ENCODE peak calls at places on chromosome 1, in four cellular contexts. V is K562, T is A549, L is HepG2. K is an unnamed sample.

GRCh38 chr1:247407180-247407616 is 8.8 kb upstream of the NLRP3 start:
- DNase-seq in V (no peak), T (no peak), L (no peak), K (no peak)

GRCh38 chr1:204453141-204453772 is 41.3 kb downstream of the PIK3C2B start:
- DNase-seq in V (no peak), T (no peak), L (no peak), K (no peak)

GRCh38 chr1:147769107-147769506 is 8.7 kb upstream of the GJA5 start:
- DNase-seq in V (no peak), T (no peak), L (no peak), K (no peak)

GRCh38 chr1:230105754-230106625 is 39.0 kb downstream of the GALNT2 start:
- DNase-seq in V (no peak), T (peak; percentile 89), L (peak; percentile 89), K (no peak)

GRCh38 chr1:21436488-21437340 is 3.2 kb upstream of the NBPF3 start:
- DNase-seq in V (peak; percentile 29), T (no peak), L (no peak), K (peak; percentile 72)

GRCh38 chr1:33097137-33097611 is 16.2 kb downstream of the AZIN2 start:
- DNase-seq in V (peak; percentile 58), T (no peak), L (no peak), K (no peak)

GRCh38 chr1:159469921-159470595 is 30.5 kb downstream of the OR10J1 start:
- DNase-seq in V (no peak), T (no peak), L (no peak), K (peak; percentile 10)

GRCh38 chr1:169931795-169932195 is 38.1 kb upstream of the SCYL3 start:
- DNase-seq in V (no peak), T (no peak), L (no peak), K (no peak)

GRCh38 chr1:3695326-3696217 is 43.3 kb downstream of the TP73 start:
- DNase-seq in V (peak; percentile 85), T (peak; percentile 76), L (peak; percentile 10), K (peak; percentile 86)

GRCh38 chr1:99207216-99207615 is 57.1 kb upstream of the PLPPR4 start:
- DNase-seq in V (no peak), T (no peak), L (no peak), K (no peak)

GRCh38 chr1:121516279-121516967 is 331.6 kb downstream of the SRGAP2C start:
- DNase-seq in V (no peak), T (no peak), L (no peak), K (no peak)

GRCh38 chr1:218156602-218157001 is 128.5 kb upstream of the RRP15 start:
- DNase-seq in V (no peak), T (no peak), L (no peak), K (peak; percentile 82)

DNA sequence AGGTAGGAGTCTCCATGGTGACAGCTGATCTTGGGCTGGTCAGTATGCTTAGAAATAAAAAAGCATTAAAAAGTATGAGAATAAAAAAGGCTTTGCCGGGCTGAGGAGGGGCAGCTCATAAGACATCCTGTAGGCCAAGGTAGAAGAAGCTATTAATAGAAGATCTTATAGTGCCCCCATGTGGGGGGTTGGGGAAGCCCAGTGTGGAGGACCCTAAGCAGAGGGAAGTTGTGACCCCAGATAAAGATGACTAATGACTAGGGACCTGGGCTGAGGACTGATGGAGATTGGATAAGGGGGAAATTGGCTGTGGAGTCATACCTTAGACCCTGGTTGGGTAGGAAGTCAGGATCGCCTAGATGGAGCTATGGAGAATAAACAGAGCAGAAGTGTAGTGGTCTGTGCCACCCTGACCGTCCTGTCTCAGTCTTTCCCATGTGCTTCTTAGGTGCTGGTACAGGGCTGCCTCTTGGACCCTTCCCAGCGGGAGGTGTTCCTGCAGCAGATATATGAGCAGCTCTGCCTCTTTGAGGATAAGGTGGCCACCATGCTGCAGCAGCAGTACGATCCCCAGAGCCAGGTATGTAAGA is 25.0 kb downstream of the SZT2 start:
- DNase-seq in V (peak; percentile 92), T (peak; percentile 32), L (peak; percentile 62), K (peak; percentile 81)
- TF ChIP-seq HMGXB4 in V (no peak), T (no peak), L (no peak), K (no peak)

GRCh38 chr1:109863699-109864062 is 47.0 kb upstream of the CSF1 start:
- DNase-seq in V (no peak), T (no peak), L (no peak), K (no peak)
- TF ChIP-seq HMGXB4 in V (no peak), T (no peak), L (no peak), K (no peak)

GRCh38 chr1:236997361-236997760 is 6.9 kb downstream of the MT1HL1 start:
- DNase-seq in V (no peak), T (no peak), L (no peak), K (no peak)
- TF ChIP-seq HMGXB4 in V (no peak), T (no peak), L (no peak), K (no peak)

DNA sequence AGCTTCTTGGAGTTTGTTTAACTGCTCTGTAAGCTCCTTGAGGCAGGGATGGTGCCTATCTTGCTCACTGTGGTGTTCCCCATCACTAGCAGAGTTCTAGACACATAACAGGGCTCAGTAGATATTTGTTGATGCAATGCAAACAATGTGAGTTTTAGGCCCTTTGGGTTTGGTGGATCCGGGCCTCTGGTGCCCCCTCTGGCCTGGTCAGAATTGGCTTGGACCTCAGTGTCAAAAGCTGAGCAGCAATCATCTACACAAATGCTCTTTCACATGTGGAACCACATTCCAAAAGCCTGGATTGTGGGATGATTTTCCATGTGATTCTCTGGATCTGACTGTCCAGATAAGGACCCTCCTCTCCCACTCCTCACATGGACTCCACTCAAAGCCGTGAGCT is 53.4 kb upstream of the BCAR3 start:
- DNase-seq in V (peak; percentile 25), T (no peak), L (peak; percentile 41), K (no peak)
- TF ChIP-seq HMGXB4 in V (no peak), T (no peak), L (no peak), K (no peak)

GRCh38 chr1:67685558-67686271 is 714 bp downstream of the GADD45A start:
- DNase-seq in V (peak; percentile 65), T (no peak), L (no peak), K (peak; percentile 58)
- TF ChIP-seq HMGXB4 in V (no peak), T (no peak), L (peak; percentile 17), K (peak; percentile 43)

GRCh38 chr1:9374748-9375345 is 82.2 kb downstream of the SPSB1 start:
- DNase-seq in V (no peak), T (no peak), L (no peak), K (no peak)
- TF ChIP-seq HMGXB4 in V (no peak), T (no peak), L (no peak), K (no peak)

DNA sequence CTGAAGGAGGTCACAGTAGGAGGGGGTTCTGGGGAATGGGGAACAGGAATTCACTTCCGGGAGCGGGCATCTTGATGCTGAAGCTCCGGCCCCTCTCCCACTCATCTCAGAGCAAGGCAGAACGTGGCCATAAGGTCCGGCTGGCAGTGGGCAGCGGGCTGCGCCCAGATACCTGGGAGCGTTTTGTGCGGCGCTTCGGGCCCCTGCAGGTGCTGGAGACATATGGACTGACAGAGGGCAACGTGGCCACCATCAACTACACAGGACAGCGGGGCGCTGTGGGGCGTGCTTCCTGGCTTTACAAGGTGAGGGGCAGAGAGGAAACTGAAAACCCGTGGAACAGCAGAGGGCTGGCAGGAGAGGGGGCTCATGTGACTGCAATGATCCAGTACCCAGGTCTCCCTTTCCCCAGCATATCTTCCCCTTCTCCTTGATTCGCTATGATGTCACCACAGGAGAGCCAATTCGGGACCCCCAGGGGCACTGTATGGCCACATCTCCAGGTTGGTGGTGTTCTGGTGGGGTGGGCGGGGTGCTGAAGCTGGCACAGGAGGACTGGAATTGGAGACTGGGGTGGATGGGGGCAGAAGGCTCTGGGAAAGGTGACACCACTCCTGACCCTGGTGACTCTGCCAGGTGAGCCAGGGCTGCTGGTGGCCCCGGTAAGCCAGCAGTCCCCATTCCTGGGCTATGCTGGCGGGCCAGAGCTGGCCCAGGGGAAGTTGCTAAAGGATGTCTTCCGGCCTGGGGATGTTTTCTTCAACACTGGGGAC is 3.0 kb downstream of the SLC27A3 start:
- DNase-seq in V (no peak), T (no peak), L (no peak), K (no peak)
- TF ChIP-seq HMGXB4 in V (no peak), T (no peak), L (no peak), K (no peak)

GRCh38 chr1:155039308-155039669 is 5.7 kb downstream of the DCST1 start:
- DNase-seq in V (no peak), T (no peak), L (no peak), K (no peak)
- TF ChIP-seq HMGXB4 in V (no peak), T (no peak), L (no peak), K (no peak)